ENCODE peak calls at places on chromosomes 7 and 10, in ten cellular contexts. One of them, this sample, is unnamed.

GRCh38 chr7:66779669-66780408 is 39.3 kb downstream of the RABGEF1 start:
- DNase-seq in stomach: no peak
- DNase-seq in lower lobe of right lung: no peak
- DNase-seq in HCT116: no peak
- DNase-seq in body of pancreas: no peak
- DNase-seq in kidney epithelial cell: no peak
- DNase-seq in CD14-positive monocyte: no peak
- DNase-seq in astrocyte of the spinal cord: peak
- DNase-seq in nephron progenitor cell: no peak
- DNase-seq in endodermal cell: no peak
- DNase-seq in this sample: no peak

GRCh38 chr10:119827430-119827829 is 45.2 kb downstream of the MCMBP start:
- DNase-seq in stomach: no peak
- DNase-seq in lower lobe of right lung: no peak
- DNase-seq in HCT116: no peak
- DNase-seq in body of pancreas: no peak
- DNase-seq in kidney epithelial cell: no peak
- DNase-seq in CD14-positive monocyte: no peak
- DNase-seq in astrocyte of the spinal cord: no peak
- DNase-seq in nephron progenitor cell: no peak
- DNase-seq in endodermal cell: peak
- DNase-seq in this sample: no peak

GRCh38 chr10:114189700-114190099 is 10.5 kb downstream of the TDRD1 start:
- DNase-seq in stomach: no peak
- DNase-seq in lower lobe of right lung: no peak
- DNase-seq in HCT116: no peak
- DNase-seq in body of pancreas: no peak
- DNase-seq in kidney epithelial cell: no peak
- DNase-seq in CD14-positive monocyte: no peak
- DNase-seq in astrocyte of the spinal cord: no peak
- DNase-seq in nephron progenitor cell: no peak
- DNase-seq in endodermal cell: no peak
- DNase-seq in this sample: no peak

GRCh38 chr10:35822316-35822715 is 180.2 kb upstream of the FZD8 start:
- DNase-seq in stomach: peak
- DNase-seq in lower lobe of right lung: peak
- DNase-seq in HCT116: no peak
- DNase-seq in body of pancreas: peak
- DNase-seq in kidney epithelial cell: peak
- DNase-seq in CD14-positive monocyte: no peak
- DNase-seq in astrocyte of the spinal cord: peak
- DNase-seq in nephron progenitor cell: peak
- DNase-seq in endodermal cell: peak
- DNase-seq in this sample: no peak

GRCh38 chr10:12483996-12484944 is 134.9 kb downstream of the CAMK1D start:
- DNase-seq in stomach: no peak
- DNase-seq in lower lobe of right lung: no peak
- DNase-seq in HCT116: no peak
- DNase-seq in body of pancreas: no peak
- DNase-seq in kidney epithelial cell: no peak
- DNase-seq in CD14-positive monocyte: no peak
- DNase-seq in astrocyte of the spinal cord: no peak
- DNase-seq in nephron progenitor cell: no peak
- DNase-seq in endodermal cell: no peak
- DNase-seq in this sample: no peak

GRCh38 chr7:43591551-43592180 is 8.8 kb downstream of the STK17A start:
- DNase-seq in stomach: no peak
- DNase-seq in lower lobe of right lung: no peak
- DNase-seq in HCT116: no peak
- DNase-seq in body of pancreas: no peak
- DNase-seq in kidney epithelial cell: no peak
- DNase-seq in CD14-positive monocyte: no peak
- DNase-seq in astrocyte of the spinal cord: no peak
- DNase-seq in nephron progenitor cell: no peak
- DNase-seq in endodermal cell: no peak
- DNase-seq in this sample: no peak

GRCh38 chr10:125141150-125141859 is 19.1 kb downstream of the CTBP2 start:
- DNase-seq in stomach: no peak
- DNase-seq in lower lobe of right lung: no peak
- DNase-seq in HCT116: no peak
- DNase-seq in body of pancreas: no peak
- DNase-seq in kidney epithelial cell: no peak
- DNase-seq in CD14-positive monocyte: no peak
- DNase-seq in astrocyte of the spinal cord: no peak
- DNase-seq in nephron progenitor cell: no peak
- DNase-seq in endodermal cell: no peak
- DNase-seq in this sample: no peak

GRCh38 chr7:158236400-158236799 is 351.2 kb downstream of the PTPRN2 start:
- DNase-seq in stomach: peak
- DNase-seq in lower lobe of right lung: no peak
- DNase-seq in HCT116: no peak
- DNase-seq in body of pancreas: no peak
- DNase-seq in kidney epithelial cell: no peak
- DNase-seq in CD14-positive monocyte: no peak
- DNase-seq in astrocyte of the spinal cord: no peak
- DNase-seq in nephron progenitor cell: no peak
- DNase-seq in endodermal cell: no peak
- DNase-seq in this sample: no peak

GRCh38 chr10:122221958-122222357 is 49.1 kb upstream of the BTBD16 start:
- DNase-seq in stomach: no peak
- DNase-seq in lower lobe of right lung: no peak
- DNase-seq in HCT116: no peak
- DNase-seq in body of pancreas: no peak
- DNase-seq in kidney epithelial cell: no peak
- DNase-seq in CD14-positive monocyte: no peak
- DNase-seq in astrocyte of the spinal cord: no peak
- DNase-seq in nephron progenitor cell: no peak
- DNase-seq in endodermal cell: no peak
- DNase-seq in this sample: no peak

GRCh38 chr7:35546691-35547090 is 148.2 kb downstream of the HERPUD2 start:
- DNase-seq in stomach: no peak
- DNase-seq in lower lobe of right lung: no peak
- DNase-seq in HCT116: no peak
- DNase-seq in body of pancreas: no peak
- DNase-seq in kidney epithelial cell: no peak
- DNase-seq in CD14-positive monocyte: no peak
- DNase-seq in astrocyte of the spinal cord: no peak
- DNase-seq in nephron progenitor cell: no peak
- DNase-seq in endodermal cell: no peak
- DNase-seq in this sample: no peak

GRCh38 chr7:139078399-139078798 is 31.1 kb downstream of the ZC3HAV1 start:
- DNase-seq in stomach: no peak
- DNase-seq in lower lobe of right lung: no peak
- DNase-seq in HCT116: no peak
- DNase-seq in body of pancreas: no peak
- DNase-seq in kidney epithelial cell: no peak
- DNase-seq in CD14-positive monocyte: no peak
- DNase-seq in astrocyte of the spinal cord: no peak
- DNase-seq in nephron progenitor cell: no peak
- DNase-seq in endodermal cell: no peak
- DNase-seq in this sample: no peak

DNA sequence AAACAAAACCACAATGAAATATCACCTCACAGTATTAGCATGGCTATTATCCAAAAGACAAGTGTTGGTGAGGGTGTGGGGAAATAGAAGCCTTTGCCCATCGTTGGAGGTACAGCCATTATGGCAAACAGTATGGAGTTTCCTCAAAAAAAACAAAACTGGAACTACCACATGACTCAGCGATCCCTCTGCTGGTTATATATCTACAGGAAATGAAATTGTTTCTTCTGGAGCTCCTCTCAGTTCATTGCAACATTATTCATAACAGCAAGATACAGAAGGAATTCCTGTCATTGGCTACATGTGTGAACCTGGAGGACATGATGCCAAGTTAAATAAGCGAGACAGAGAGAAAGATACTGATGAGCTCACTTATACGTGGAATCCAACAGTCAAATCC is 2.4 kb upstream of the UBE3C start:
- DNase-seq in stomach: no peak
- DNase-seq in lower lobe of right lung: no peak
- DNase-seq in HCT116: no peak
- DNase-seq in body of pancreas: no peak
- DNase-seq in kidney epithelial cell: no peak
- DNase-seq in CD14-positive monocyte: no peak
- DNase-seq in astrocyte of the spinal cord: peak
- DNase-seq in nephron progenitor cell: no peak
- DNase-seq in endodermal cell: no peak
- DNase-seq in this sample: no peak
- TF ChIP-seq CTCF in stomach: no peak
- TF ChIP-seq CTCF in lower lobe of right lung: no peak
- TF ChIP-seq CTCF in HCT116: no peak
- TF ChIP-seq CTCF in body of pancreas: no peak
- TF ChIP-seq CTCF in kidney epithelial cell: peak
- TF ChIP-seq CTCF in CD14-positive monocyte: peak
- TF ChIP-seq CTCF in astrocyte of the spinal cord: peak
- TF ChIP-seq CTCF in nephron progenitor cell: peak
- TF ChIP-seq CTCF in endodermal cell: peak
- TF ChIP-seq CTCF in this sample: peak

GRCh38 chr7:151857866-151858440 is 19.0 kb downstream of the PRKAG2 start:
- DNase-seq in stomach: no peak
- DNase-seq in lower lobe of right lung: peak
- DNase-seq in HCT116: no peak
- DNase-seq in body of pancreas: no peak
- DNase-seq in kidney epithelial cell: no peak
- DNase-seq in CD14-positive monocyte: no peak
- DNase-seq in astrocyte of the spinal cord: no peak
- DNase-seq in nephron progenitor cell: no peak
- DNase-seq in endodermal cell: no peak
- DNase-seq in this sample: no peak

GRCh38 chr7:151853896-151854807 is 22.8 kb downstream of the PRKAG2 start:
- DNase-seq in stomach: no peak
- DNase-seq in lower lobe of right lung: peak
- DNase-seq in HCT116: no peak
- DNase-seq in body of pancreas: peak
- DNase-seq in kidney epithelial cell: no peak
- DNase-seq in CD14-positive monocyte: no peak
- DNase-seq in astrocyte of the spinal cord: no peak
- DNase-seq in nephron progenitor cell: no peak
- DNase-seq in endodermal cell: no peak
- DNase-seq in this sample: no peak

GRCh38 chr7:151856516-151856915 is 20.4 kb downstream of the PRKAG2 start:
- DNase-seq in stomach: no peak
- DNase-seq in lower lobe of right lung: peak
- DNase-seq in HCT116: no peak
- DNase-seq in body of pancreas: no peak
- DNase-seq in kidney epithelial cell: no peak
- DNase-seq in CD14-positive monocyte: no peak
- DNase-seq in astrocyte of the spinal cord: no peak
- DNase-seq in nephron progenitor cell: no peak
- DNase-seq in endodermal cell: no peak
- DNase-seq in this sample: no peak

GRCh38 chr7:151857412-151857811 is 19.5 kb downstream of the PRKAG2 start:
- DNase-seq in stomach: no peak
- DNase-seq in lower lobe of right lung: peak
- DNase-seq in HCT116: no peak
- DNase-seq in body of pancreas: no peak
- DNase-seq in kidney epithelial cell: no peak
- DNase-seq in CD14-positive monocyte: no peak
- DNase-seq in astrocyte of the spinal cord: no peak
- DNase-seq in nephron progenitor cell: no peak
- DNase-seq in endodermal cell: no peak
- DNase-seq in this sample: no peak

GRCh38 chr7:151856098-151856497 is 20.8 kb downstream of the PRKAG2 start:
- DNase-seq in stomach: no peak
- DNase-seq in lower lobe of right lung: peak
- DNase-seq in HCT116: no peak
- DNase-seq in body of pancreas: no peak
- DNase-seq in kidney epithelial cell: no peak
- DNase-seq in CD14-positive monocyte: no peak
- DNase-seq in astrocyte of the spinal cord: no peak
- DNase-seq in nephron progenitor cell: no peak
- DNase-seq in endodermal cell: no peak
- DNase-seq in this sample: no peak
- TF ChIP-seq CTCF in stomach: no peak
- TF ChIP-seq CTCF in lower lobe of right lung: no peak
- TF ChIP-seq CTCF in HCT116: peak
- TF ChIP-seq CTCF in body of pancreas: no peak
- TF ChIP-seq CTCF in kidney epithelial cell: no peak
- TF ChIP-seq CTCF in CD14-positive monocyte: no peak
- TF ChIP-seq CTCF in astrocyte of the spinal cord: no peak
- TF ChIP-seq CTCF in nephron progenitor cell: no peak
- TF ChIP-seq CTCF in endodermal cell: peak
- TF ChIP-seq CTCF in this sample: peak

DNA sequence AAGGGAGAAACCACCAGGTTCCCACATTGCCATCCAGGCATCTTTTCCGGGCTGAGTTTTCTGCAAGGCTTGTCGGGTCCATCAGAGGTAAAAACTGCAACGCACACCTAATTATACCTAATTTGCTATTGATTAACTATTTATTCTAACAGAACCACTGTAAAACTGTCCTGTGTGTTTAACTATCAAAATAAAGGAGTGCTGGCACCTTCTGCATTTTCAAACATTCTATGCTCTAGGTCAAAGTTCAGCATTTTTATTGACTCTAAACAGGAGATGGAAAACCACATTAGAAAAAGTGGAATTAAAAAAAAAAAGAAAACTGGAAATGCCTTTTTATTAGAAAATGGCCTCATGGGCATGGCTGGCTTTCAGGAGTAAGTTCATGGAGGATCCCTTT is 82.0 kb downstream of the ADARB2 start:
- DNase-seq in stomach: no peak
- DNase-seq in lower lobe of right lung: no peak
- DNase-seq in HCT116: no peak
- DNase-seq in body of pancreas: no peak
- DNase-seq in kidney epithelial cell: no peak
- DNase-seq in CD14-positive monocyte: no peak
- DNase-seq in astrocyte of the spinal cord: no peak
- DNase-seq in nephron progenitor cell: no peak
- DNase-seq in endodermal cell: no peak
- DNase-seq in this sample: no peak
- TF ChIP-seq CTCF in stomach: no peak
- TF ChIP-seq CTCF in lower lobe of right lung: no peak
- TF ChIP-seq CTCF in HCT116: no peak
- TF ChIP-seq CTCF in body of pancreas: no peak
- TF ChIP-seq CTCF in kidney epithelial cell: no peak
- TF ChIP-seq CTCF in CD14-positive monocyte: no peak
- TF ChIP-seq CTCF in astrocyte of the spinal cord: no peak
- TF ChIP-seq CTCF in nephron progenitor cell: no peak
- TF ChIP-seq CTCF in endodermal cell: no peak
- TF ChIP-seq CTCF in this sample: no peak

DNA sequence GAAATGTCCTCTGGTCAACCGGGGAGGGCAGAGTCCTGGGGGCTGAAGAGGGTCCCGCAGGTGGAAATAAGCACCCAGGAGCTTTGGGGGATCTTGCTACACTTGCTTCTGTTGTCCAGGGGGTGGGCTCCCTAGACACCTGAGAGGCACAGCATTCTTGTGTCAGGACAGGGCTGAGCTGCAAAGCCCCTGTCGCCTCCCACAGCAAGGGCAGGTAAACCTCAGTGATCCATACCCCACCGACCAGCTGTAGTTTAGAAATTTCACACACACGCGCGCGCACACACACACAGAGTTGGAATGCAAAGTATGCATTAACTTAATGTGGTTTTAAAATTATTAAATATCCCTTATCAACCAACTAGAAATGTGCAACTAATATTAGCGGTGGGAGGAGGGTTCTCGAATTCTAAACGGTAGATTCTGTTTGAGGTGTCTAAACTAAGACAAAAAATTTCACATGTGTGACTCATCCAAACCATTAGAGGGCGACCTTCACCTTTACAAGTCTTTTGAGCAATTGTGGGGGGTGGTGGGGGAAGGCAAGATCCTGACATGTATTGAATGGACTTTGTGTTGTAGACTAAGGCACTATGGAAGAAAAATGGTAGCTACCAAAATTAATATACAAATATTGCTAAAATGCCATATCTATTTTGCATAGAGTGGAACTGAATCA is 34.3 kb upstream of the PTF1A start:
- DNase-seq in stomach: no peak
- DNase-seq in lower lobe of right lung: no peak
- DNase-seq in HCT116: peak
- DNase-seq in body of pancreas: peak
- DNase-seq in kidney epithelial cell: peak
- DNase-seq in CD14-positive monocyte: no peak
- DNase-seq in astrocyte of the spinal cord: peak
- DNase-seq in nephron progenitor cell: peak
- DNase-seq in endodermal cell: peak
- DNase-seq in this sample: no peak
- TF ChIP-seq CTCF in stomach: no peak
- TF ChIP-seq CTCF in lower lobe of right lung: no peak
- TF ChIP-seq CTCF in HCT116: no peak
- TF ChIP-seq CTCF in body of pancreas: no peak
- TF ChIP-seq CTCF in kidney epithelial cell: peak
- TF ChIP-seq CTCF in CD14-positive monocyte: no peak
- TF ChIP-seq CTCF in astrocyte of the spinal cord: peak
- TF ChIP-seq CTCF in nephron progenitor cell: no peak
- TF ChIP-seq CTCF in endodermal cell: no peak
- TF ChIP-seq CTCF in this sample: no peak